ENCODE peak calls at places on chromosome 5, in nine cellular contexts. W is AG04450, X is uterus, S is GM20000, J is bronchial epithelial cell, O is HCT116, A is Calu3, P is cardiac fibroblast, F is OCI-LY7. K is an unnamed sample.

GRCh38 chr5:102666164-102666951 is 88.7 kb upstream of the PAM start:
- DNase-seq in W (no peak), X (no peak), S (no peak), J (no peak), O (no peak), A (no peak), P (no peak), F (no peak), K (no peak)

GRCh38 chr5:65790371-65791163 is 68.6 kb downstream of the NLN start:
- DNase-seq in W (no peak), X (no peak), S (no peak), J (no peak), O (no peak), A (no peak), P (no peak), F (no peak), K (peak)

GRCh38 chr5:57989378-57989777 is 470.5 kb downstream of the PLK2 start:
- DNase-seq in W (no peak), X (no peak), S (no peak), J (peak), O (no peak), A (peak), P (peak), F (no peak), K (no peak)

GRCh38 chr5:134794819-134795218 is 36.2 kb downstream of the DDX46 start:
- DNase-seq in W (no peak), X (no peak), S (no peak), J (no peak), O (no peak), A (no peak), P (no peak), F (no peak), K (no peak)

GRCh38 chr5:140324834-140325195 is 21.6 kb downstream of the HBEGF start:
- DNase-seq in W (no peak), X (peak), S (no peak), J (peak), O (no peak), A (no peak), P (peak), F (no peak), K (no peak)

GRCh38 chr5:555058-555623 is 30.9 kb upstream of the SLC9A3 start:
- DNase-seq in W (no peak), X (no peak), S (no peak), J (no peak), O (no peak), A (peak), P (no peak), F (no peak), K (no peak)

GRCh38 chr5:52657231-52657645 is 130.5 kb upstream of the ITGA1 start:
- DNase-seq in W (peak), X (no peak), S (peak), J (peak), O (peak), A (no peak), P (peak), F (peak), K (no peak)

GRCh38 chr5:96880402-96881164 is 4.3 kb downstream of the ERAP2 start:
- DNase-seq in W (peak), X (no peak), S (no peak), J (peak), O (no peak), A (no peak), P (peak), F (no peak), K (no peak)

GRCh38 chr5:54212331-54212730 is 98.0 kb downstream of the ARL15 start:
- DNase-seq in W (no peak), X (no peak), S (no peak), J (no peak), O (no peak), A (no peak), P (no peak), F (no peak), K (no peak)

GRCh38 chr5:117302949-117303348 is 728.3 kb upstream of the SEMA6A start:
- DNase-seq in W (no peak), X (no peak), S (no peak), J (peak), O (no peak), A (no peak), P (no peak), F (no peak), K (no peak)

GRCh38 chr5:154603978-154604679 is 126.1 kb upstream of the HAND1 start:
- DNase-seq in W (no peak), X (no peak), S (no peak), J (peak), O (no peak), A (peak), P (peak), F (no peak), K (no peak)

GRCh38 chr5:43227655-43228054 is 35.6 kb downstream of the NIM1K start:
- DNase-seq in W (peak), X (no peak), S (no peak), J (peak), O (peak), A (no peak), P (peak), F (peak), K (no peak)

GRCh38 chr5:77218263-77218662 is 7.8 kb downstream of the PDE8B start:
- DNase-seq in W (no peak), X (no peak), S (no peak), J (no peak), O (no peak), A (no peak), P (no peak), F (peak), K (no peak)

GRCh38 chr5:171984748-171985419 is 21.6 kb downstream of the FBXW11 start:
- DNase-seq in W (peak), X (no peak), S (no peak), J (peak), O (no peak), A (no peak), P (peak), F (no peak), K (peak)

GRCh38 chr5:76999451-76999850 is 30.8 kb upstream of the AGGF1 start:
- DNase-seq in W (no peak), X (no peak), S (no peak), J (peak), O (no peak), A (no peak), P (peak), F (no peak), K (no peak)

GRCh38 chr5:141513627-141514329 is 24.9 kb downstream of the PCDHGC5 start:
- DNase-seq in W (no peak), X (peak), S (no peak), J (peak), O (no peak), A (no peak), P (peak), F (peak), K (peak)

GRCh38 chr5:156380846-156381245 is 53.9 kb downstream of the SGCD start:
- DNase-seq in W (no peak), X (no peak), S (no peak), J (peak), O (no peak), A (no peak), P (peak), F (no peak), K (no peak)

GRCh38 chr5:9507974-9508373 is 37.9 kb downstream of the SEMA5A start:
- DNase-seq in W (peak), X (no peak), S (no peak), J (no peak), O (no peak), A (no peak), P (peak), F (no peak), K (no peak)

GRCh38 chr5:161302557-161302956 is 244.0 kb downstream of the GABRB2 start:
- DNase-seq in W (no peak), X (no peak), S (no peak), J (no peak), O (no peak), A (no peak), P (no peak), F (no peak), K (no peak)

GRCh38 chr5:62489471-62489870 is 76.9 kb downstream of the IPO11 start:
- DNase-seq in W (no peak), X (no peak), S (no peak), J (no peak), O (no peak), A (no peak), P (no peak), F (no peak), K (no peak)

GRCh38 chr5:159163027-159163699 is 46.2 kb downstream of the RNF145 start:
- DNase-seq in W (peak), X (no peak), S (no peak), J (peak), O (peak), A (no peak), P (peak), F (no peak), K (peak)

GRCh38 chr5:111454198-111454606 is 58.1 kb downstream of the STARD4 start:
- DNase-seq in W (no peak), X (no peak), S (no peak), J (peak), O (no peak), A (no peak), P (peak), F (no peak), K (no peak)

GRCh38 chr5:76693141-76693540 is 22.8 kb upstream of the F2R start:
- DNase-seq in W (no peak), X (no peak), S (no peak), J (no peak), O (no peak), A (no peak), P (no peak), F (no peak), K (no peak)

GRCh38 chr5:177491429-177491945 is 5.9 kb downstream of the PDLIM7 start:
- DNase-seq in W (no peak), X (peak), S (peak), J (no peak), O (no peak), A (peak), P (peak), F (peak), K (peak)

GRCh38 chr5:115262066-115262404 is 642 bp downstream of the PGGT1B start:
- DNase-seq in W (no peak), X (no peak), S (peak), J (peak), O (no peak), A (no peak), P (peak), F (no peak), K (peak)

GRCh38 chr5:146514575-146514974 is 1.4 kb downstream of the GPR151 start:
- DNase-seq in W (no peak), X (no peak), S (no peak), J (no peak), O (no peak), A (no peak), P (no peak), F (no peak), K (no peak)

GRCh38 chr5:40080191-40080590 is 599.5 kb upstream of the PTGER4 start:
- DNase-seq in W (no peak), X (no peak), S (no peak), J (no peak), O (no peak), A (no peak), P (peak), F (no peak), K (no peak)

GRCh38 chr5:178527458-178528307 is 62.5 kb downstream of the COL23A1 start:
- DNase-seq in W (no peak), X (no peak), S (no peak), J (peak), O (no peak), A (no peak), P (no peak), F (no peak), K (no peak)

GRCh38 chr5:172762214-172763119 is 8.5 kb downstream of the DUSP1 start:
- DNase-seq in W (no peak), X (peak), S (no peak), J (no peak), O (no peak), A (no peak), P (no peak), F (no peak), K (no peak)

GRCh38 chr5:113447651-113448050 is 12.9 kb upstream of the TSSK1B start:
- DNase-seq in W (no peak), X (no peak), S (no peak), J (no peak), O (no peak), A (peak), P (peak), F (no peak), K (no peak)
- TF ChIP-seq CTCF in W (peak), X (no peak), S (no peak), J (no peak), O (peak), A (peak), P (peak), F (peak), K (no peak)

GRCh38 chr5:90991201-90991600 is 391.9 kb downstream of the ARRDC3 start:
- DNase-seq in W (no peak), X (no peak), S (no peak), J (no peak), O (no peak), A (no peak), P (no peak), F (no peak), K (no peak)
- TF ChIP-seq CTCF in W (no peak), X (no peak), S (no peak), J (no peak), O (no peak), A (no peak), P (no peak), F (no peak), K (no peak)

DNA sequence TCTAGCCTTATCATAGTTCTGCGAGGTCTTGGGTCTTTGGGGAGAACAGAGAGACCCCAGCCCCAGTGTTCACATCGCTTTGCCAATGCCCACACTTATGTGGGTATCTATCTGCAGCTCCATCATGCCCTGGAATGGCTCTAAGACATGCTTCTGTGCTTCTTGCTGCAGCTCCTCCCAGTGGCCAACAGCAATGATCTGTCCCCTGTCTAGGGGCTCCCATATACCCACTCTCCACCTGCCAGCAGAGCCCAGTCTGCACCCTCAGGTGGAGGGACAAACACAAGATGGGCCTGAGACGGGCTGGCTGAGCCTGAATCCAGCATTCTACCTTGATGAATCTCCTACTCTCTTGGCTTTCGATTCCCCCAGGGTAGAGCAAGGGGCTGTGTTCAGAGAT is 14.6 kb upstream of the DAP start:
- DNase-seq in W (no peak), X (no peak), S (no peak), J (no peak), O (no peak), A (no peak), P (no peak), F (peak), K (no peak)
- TF ChIP-seq CTCF in W (no peak), X (no peak), S (peak), J (no peak), O (peak), A (no peak), P (no peak), F (peak), K (no peak)

DNA sequence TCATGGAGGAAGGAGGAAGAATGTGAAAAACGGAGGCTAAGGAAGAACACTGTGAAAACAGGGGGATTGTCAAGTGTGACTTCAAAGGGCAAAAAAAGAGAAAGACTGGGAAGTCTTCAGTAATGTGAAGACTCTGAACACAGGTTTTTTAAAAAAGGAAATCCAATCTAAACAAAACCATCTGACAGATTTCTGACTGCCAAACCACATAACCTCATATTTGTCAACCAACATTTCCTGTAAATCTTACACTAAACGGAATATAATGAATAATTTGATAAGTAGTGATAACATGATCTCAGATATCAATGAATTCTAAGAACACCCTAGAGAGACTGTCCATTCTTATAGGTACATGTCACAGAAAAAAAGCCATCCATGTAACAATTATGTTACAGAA is 124.7 kb downstream of the FBN2 start:
- DNase-seq in W (no peak), X (no peak), S (no peak), J (no peak), O (no peak), A (no peak), P (peak), F (no peak), K (no peak)
- TF ChIP-seq CTCF in W (no peak), X (no peak), S (no peak), J (no peak), O (no peak), A (no peak), P (no peak), F (no peak), K (no peak)

DNA sequence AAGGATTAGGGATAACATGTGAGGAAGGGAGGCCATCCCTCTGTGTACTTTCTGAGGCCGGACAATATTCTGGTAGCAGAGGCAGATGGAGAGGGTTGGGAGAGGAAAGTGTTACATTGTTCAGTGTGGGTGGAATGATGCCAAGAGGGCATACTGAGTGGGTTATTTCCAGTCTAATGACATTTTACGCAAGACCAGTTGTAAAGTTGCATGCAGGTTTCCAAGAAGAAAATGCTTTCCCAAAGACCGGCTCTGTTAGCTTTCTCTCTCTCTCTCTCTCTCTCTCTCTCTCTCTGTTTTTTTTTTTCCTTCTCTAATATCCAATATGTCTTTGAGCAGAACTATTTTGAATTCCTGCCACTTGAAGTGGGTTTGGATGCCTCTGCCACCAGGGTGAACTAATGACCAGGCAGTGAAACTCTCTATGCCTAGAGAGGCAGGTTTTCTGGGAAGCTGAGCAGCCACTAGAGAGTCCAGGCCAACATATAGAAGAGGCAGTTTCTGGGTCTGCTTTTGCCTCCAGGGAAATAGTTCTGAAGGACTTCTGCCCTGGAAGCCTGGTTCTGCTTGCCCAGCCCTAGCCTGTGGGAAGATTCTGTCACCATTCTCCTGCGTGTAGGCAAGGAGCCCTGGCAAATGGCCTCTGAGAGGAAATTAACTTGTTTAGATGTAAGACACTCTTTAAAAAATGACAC is 24.4 kb upstream of the ZNF366 start:
- DNase-seq in W (no peak), X (no peak), S (no peak), J (no peak), O (no peak), A (no peak), P (peak), F (no peak), K (no peak)
- TF ChIP-seq CTCF in W (no peak), X (no peak), S (no peak), J (no peak), O (no peak), A (no peak), P (no peak), F (no peak), K (no peak)

GRCh38 chr5:132425009-132425937 is 55.8 kb downstream of the SLC22A5 start:
- DNase-seq in W (no peak), X (no peak), S (peak), J (peak), O (no peak), A (no peak), P (peak), F (peak), K (peak)
- TF ChIP-seq CTCF in W (no peak), X (no peak), S (no peak), J (no peak), O (no peak), A (no peak), P (no peak), F (no peak), K (no peak)

GRCh38 chr5:181215997-181216982 is 6.8 kb upstream of the TRIM41 start:
- DNase-seq in W (no peak), X (no peak), S (peak), J (no peak), O (no peak), A (no peak), P (no peak), F (peak), K (peak)

GRCh38 chr5:181219262-181220177 is 3.6 kb upstream of the TRIM41 start:
- DNase-seq in W (no peak), X (no peak), S (no peak), J (no peak), O (no peak), A (no peak), P (no peak), F (no peak), K (no peak)

GRCh38 chr5:181217805-181218065 is 5.3 kb upstream of the TRIM41 start:
- DNase-seq in W (no peak), X (no peak), S (no peak), J (no peak), O (no peak), A (peak), P (no peak), F (peak), K (peak)

GRCh38 chr5:181218795-181219124 is 4.3 kb upstream of the TRIM41 start:
- DNase-seq in W (no peak), X (no peak), S (no peak), J (no peak), O (no peak), A (no peak), P (peak), F (no peak), K (no peak)

DNA sequence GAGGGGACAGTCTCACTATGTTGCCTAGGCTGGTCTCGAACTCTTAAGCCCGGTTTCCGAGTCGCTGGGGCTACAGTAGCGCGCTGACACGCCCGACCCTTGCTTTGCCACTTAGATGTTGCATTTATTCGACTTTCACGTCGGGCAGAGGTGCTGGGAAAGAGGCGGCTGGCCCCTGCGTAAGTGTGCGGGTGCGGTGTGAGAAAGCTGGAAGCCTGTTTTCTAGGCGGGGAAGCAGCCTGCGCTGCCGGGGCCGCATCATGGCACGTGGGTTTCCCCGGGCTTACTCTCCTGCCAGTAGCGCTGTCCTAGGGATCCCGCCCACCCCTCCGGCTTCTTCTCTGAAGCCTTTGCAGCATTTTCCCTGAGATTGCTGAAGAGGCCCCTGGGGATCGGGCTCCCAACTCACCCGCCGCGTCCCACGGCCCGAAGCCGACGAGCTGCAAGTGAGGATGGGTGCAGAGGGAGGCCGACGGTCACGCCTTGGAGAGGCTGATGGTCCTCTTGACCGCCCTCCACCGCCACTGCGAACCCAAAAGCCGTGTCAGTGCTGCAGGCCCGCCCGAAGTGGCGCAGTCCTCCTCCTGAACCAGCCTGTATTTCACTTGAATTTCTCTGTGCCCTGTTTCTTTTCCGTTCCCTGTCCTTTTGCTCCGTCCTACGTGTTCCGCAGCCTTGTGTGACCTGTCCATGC is 5.8 kb upstream of the TRIM41 start:
- DNase-seq in W (no peak), X (peak), S (peak), J (peak), O (no peak), A (peak), P (peak), F (peak), K (peak)
- TF ChIP-seq CTCF in W (no peak), X (no peak), S (no peak), J (no peak), O (no peak), A (no peak), P (no peak), F (peak), K (peak)

K was measured in activated CD8-positive, alpha-beta T cell treated with anti-CD3 and anti-CD28 coated beads for 36 hours.